ENCODE peak calls at places on chromosome 22, in four cellular contexts. One of them, this sample, is unnamed.

GRCh38 chr22:47375621-47376321 is 613.3 kb downstream of the TBC1D22A start:
- DNase-seq in cardiac muscle cell: no peak
- DNase-seq in iPS-NIHi11: no peak
- DNase-seq in activated T-cell treated with anti-CD3 and anti-CD28 coated beads for 24 hours: no peak
- DNase-seq in this sample: no peak

GRCh38 chr22:38401336-38402084 is 53.5 kb downstream of the KCNJ4 start:
- DNase-seq in iPS-NIHi11: no peak
- DNase-seq in activated T-cell treated with anti-CD3 and anti-CD28 coated beads for 24 hours: no peak
- DNase-seq in cardiac muscle cell: no peak
- DNase-seq in this sample: no peak

GRCh38 chr22:23062616-23063538 is 7.4 kb upstream of the GNAZ start:
- DNase-seq in activated T-cell treated with anti-CD3 and anti-CD28 coated beads for 24 hours: no peak
- DNase-seq in iPS-NIHi11: no peak
- DNase-seq in cardiac muscle cell: no peak
- DNase-seq in this sample: no peak

GRCh38 chr22:29041408-29041807 is 20.2 kb downstream of the C22orf31 start:
- DNase-seq in activated T-cell treated with anti-CD3 and anti-CD28 coated beads for 24 hours: no peak
- DNase-seq in iPS-NIHi11: no peak
- DNase-seq in cardiac muscle cell: peak
- DNase-seq in this sample: no peak

GRCh38 chr22:34886391-34886790 is 179.6 kb upstream of the ISX start:
- DNase-seq in activated T-cell treated with anti-CD3 and anti-CD28 coated beads for 24 hours: no peak
- DNase-seq in cardiac muscle cell: no peak
- DNase-seq in iPS-NIHi11: no peak
- DNase-seq in this sample: no peak

GRCh38 chr22:12601870-12602779 is 2925.9 kb upstream of the OR11H1 start:
- DNase-seq in cardiac muscle cell: no peak
- DNase-seq in activated T-cell treated with anti-CD3 and anti-CD28 coated beads for 24 hours: no peak
- DNase-seq in iPS-NIHi11: peak
- DNase-seq in this sample: no peak

GRCh38 chr22:42461511-42461910 is 29.3 kb upstream of the NFAM1 start:
- DNase-seq in activated T-cell treated with anti-CD3 and anti-CD28 coated beads for 24 hours: no peak
- DNase-seq in iPS-NIHi11: peak
- DNase-seq in cardiac muscle cell: no peak
- DNase-seq in this sample: no peak

GRCh38 chr22:44181033-44181911 is 547 bp downstream of the PARVG start:
- DNase-seq in activated T-cell treated with anti-CD3 and anti-CD28 coated beads for 24 hours: peak
- DNase-seq in iPS-NIHi11: no peak
- DNase-seq in cardiac muscle cell: no peak
- DNase-seq in this sample: peak

GRCh38 chr22:42343136-42343484 is 72.7 kb upstream of the TCF20 start:
- DNase-seq in iPS-NIHi11: no peak
- DNase-seq in activated T-cell treated with anti-CD3 and anti-CD28 coated beads for 24 hours: no peak
- DNase-seq in cardiac muscle cell: no peak
- DNase-seq in this sample: peak

GRCh38 chr22:27667121-27667843 is 134.3 kb downstream of the MN1 start:
- DNase-seq in activated T-cell treated with anti-CD3 and anti-CD28 coated beads for 24 hours: no peak
- DNase-seq in iPS-NIHi11: no peak
- DNase-seq in cardiac muscle cell: peak
- DNase-seq in this sample: no peak

GRCh38 chr22:17807571-17808410 is 33.5 kb upstream of the BID start:
- DNase-seq in iPS-NIHi11: no peak
- DNase-seq in activated T-cell treated with anti-CD3 and anti-CD28 coated beads for 24 hours: no peak
- DNase-seq in cardiac muscle cell: peak
- DNase-seq in this sample: no peak

GRCh38 chr22:48047722-48048500 is 1285.5 kb downstream of the TBC1D22A start:
- DNase-seq in iPS-NIHi11: no peak
- DNase-seq in activated T-cell treated with anti-CD3 and anti-CD28 coated beads for 24 hours: no peak
- DNase-seq in cardiac muscle cell: no peak
- DNase-seq in this sample: no peak

GRCh38 chr22:24554316-24555159 is at the start of gene GUCD1:
- DNase-seq in activated T-cell treated with anti-CD3 and anti-CD28 coated beads for 24 hours: peak
- DNase-seq in cardiac muscle cell: peak
- DNase-seq in iPS-NIHi11: no peak
- DNase-seq in this sample: peak

GRCh38 chr22:27880778-27881394 is 38.2 kb downstream of the PITPNB start:
- DNase-seq in cardiac muscle cell: peak
- DNase-seq in iPS-NIHi11: peak
- DNase-seq in activated T-cell treated with anti-CD3 and anti-CD28 coated beads for 24 hours: no peak
- DNase-seq in this sample: peak

GRCh38 chr22:18145676-18146388 is 4.1 kb upstream of the USP18 start:
- DNase-seq in iPS-NIHi11: no peak
- DNase-seq in cardiac muscle cell: no peak
- DNase-seq in activated T-cell treated with anti-CD3 and anti-CD28 coated beads for 24 hours: no peak
- DNase-seq in this sample: no peak

GRCh38 chr22:29269230-29269604 is 1.1 kb downstream of the EWSR1 start:
- DNase-seq in cardiac muscle cell: peak
- DNase-seq in iPS-NIHi11: no peak
- DNase-seq in activated T-cell treated with anti-CD3 and anti-CD28 coated beads for 24 hours: no peak
- DNase-seq in this sample: no peak

GRCh38 chr22:29167032-29167911 is 38.4 kb upstream of the EMID1 start:
- DNase-seq in cardiac muscle cell: no peak
- DNase-seq in iPS-NIHi11: peak
- DNase-seq in activated T-cell treated with anti-CD3 and anti-CD28 coated beads for 24 hours: peak
- DNase-seq in this sample: peak

GRCh38 chr22:35350539-35351503 is 30.1 kb upstream of the HMOX1 start:
- DNase-seq in activated T-cell treated with anti-CD3 and anti-CD28 coated beads for 24 hours: peak
- DNase-seq in iPS-NIHi11: peak
- DNase-seq in cardiac muscle cell: peak
- DNase-seq in this sample: peak

GRCh38 chr22:27329471-27329870 is 472.1 kb downstream of the MN1 start:
- DNase-seq in iPS-NIHi11: peak
- DNase-seq in cardiac muscle cell: no peak
- DNase-seq in activated T-cell treated with anti-CD3 and anti-CD28 coated beads for 24 hours: no peak
- DNase-seq in this sample: no peak